ENCODE peak calls at places on chromosome 7, in nine cellular contexts. H, R, G, N, S, U, D, C and M are unnamed samples.

GRCh38 chr7:159027091-159027802 is 117.4 kb downstream of the VIPR2 start:
- DNase-seq in G (no peak), H (no peak), D (no peak), N (no peak), C (peak), R (no peak), U (no peak), S (no peak), M (no peak)

GRCh38 chr7:92685146-92686042 is 95.2 kb upstream of the FAM133B start:
- DNase-seq in D (no peak), S (no peak), R (no peak), U (no peak), H (no peak), G (no peak), N (no peak), C (no peak), M (no peak)

GRCh38 chr7:17123020-17123419 is 175.4 kb upstream of the AHR start:
- DNase-seq in N (peak), S (no peak), C (no peak), D (no peak), G (no peak), U (no peak), R (peak), H (no peak), M (no peak)

GRCh38 chr7:147245274-147245673 is 1128.7 kb downstream of the CNTNAP2 start:
- DNase-seq in H (no peak), S (peak), G (no peak), U (no peak), C (no peak), D (peak), N (peak), R (peak), M (peak)

GRCh38 chr7:28298870-28299484 is 113.3 kb upstream of the CREB5 start:
- DNase-seq in C (no peak), R (peak), H (no peak), N (peak), U (no peak), G (no peak), S (no peak), D (peak), M (no peak)

GRCh38 chr7:93575555-93576397 is 1.3 kb upstream of the CALCR start:
- DNase-seq in S (no peak), D (no peak), R (no peak), C (no peak), H (no peak), N (no peak), U (peak), G (no peak), M (no peak)

GRCh38 chr7:100583132-100584045 is 2.5 kb downstream of the LRCH4 start:
- DNase-seq in S (peak), H (no peak), G (no peak), C (no peak), R (peak), D (no peak), N (peak), U (peak), M (no peak)

GRCh38 chr7:93447509-93447908 is 127.0 kb downstream of the CALCR start:
- DNase-seq in S (no peak), G (no peak), U (no peak), R (no peak), D (no peak), C (no peak), N (no peak), H (no peak), M (no peak)

GRCh38 chr7:90879924-90880323 is 283.8 kb downstream of the CDK14 start:
- DNase-seq in G (no peak), C (no peak), U (no peak), H (no peak), D (no peak), R (no peak), N (no peak), S (no peak), M (no peak)

GRCh38 chr7:157514306-157514705 is 177.5 kb downstream of the DNAJB6 start:
- DNase-seq in R (no peak), D (no peak), N (no peak), G (no peak), S (no peak), C (peak), U (peak), H (no peak), M (no peak)

GRCh38 chr7:54394877-54395276 is 147.3 kb upstream of the VSTM2A start:
- DNase-seq in R (no peak), G (no peak), C (no peak), N (no peak), D (peak), H (no peak), S (no peak), U (no peak), M (no peak)

GRCh38 chr7:54664235-54665228 is 94.5 kb downstream of the SEC61G start:
- DNase-seq in R (peak), C (no peak), S (peak), N (peak), H (peak), G (peak), D (peak), U (peak), M (peak)

GRCh38 chr7:51226042-51226755 is 90.4 kb downstream of the COBL start:
- DNase-seq in R (no peak), C (peak), U (no peak), N (no peak), G (no peak), D (no peak), H (no peak), S (no peak), M (no peak)

GRCh38 chr7:48244902-48245301 is 73.6 kb downstream of the ABCA13 start:
- DNase-seq in G (no peak), N (peak), D (no peak), H (no peak), U (no peak), R (peak), C (no peak), S (no peak), M (no peak)

GRCh38 chr7:713488-714230 is 12.8 kb upstream of the DNAAF5 start:
- DNase-seq in R (no peak), D (no peak), S (no peak), G (no peak), N (no peak), U (peak), H (no peak), C (no peak), M (no peak)

GRCh38 chr7:92827464-92827863 is 8.9 kb downstream of the CDK6 start:
- DNase-seq in H (no peak), C (no peak), D (peak), R (no peak), G (no peak), N (no peak), S (no peak), U (no peak), M (no peak)

GRCh38 chr7:134632937-134633540 is 13.6 kb upstream of the BPGM start:
- DNase-seq in G (no peak), R (peak), H (no peak), D (peak), S (no peak), N (peak), C (no peak), U (no peak), M (no peak)

DNA sequence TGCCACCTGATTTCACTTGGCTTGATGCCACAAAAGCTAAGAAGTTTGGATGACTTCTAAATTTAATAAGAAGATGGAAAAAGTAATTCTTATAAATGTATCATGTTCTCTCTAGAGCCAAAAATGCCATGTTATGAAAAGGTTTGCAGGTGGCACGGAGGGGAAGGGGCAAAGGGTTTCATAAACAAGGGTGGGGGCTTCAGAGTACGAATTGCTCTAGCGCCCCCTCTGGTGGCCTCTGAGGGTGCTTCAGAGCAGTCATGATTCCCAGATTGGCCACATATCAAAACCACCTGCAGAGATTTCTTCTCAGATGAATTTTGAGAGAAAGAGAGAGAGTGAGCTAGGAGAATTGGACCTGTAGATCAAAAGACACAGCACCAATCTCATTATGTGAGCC is 208.6 kb upstream of the YAE1 start:
- DNase-seq in H (no peak), N (no peak), G (no peak), D (peak), C (no peak), R (no peak), U (no peak), S (no peak), M (no peak)
- TF ChIP-seq CTCF in H (peak), N (no peak), G (peak), D (peak), C (no peak), R (peak), U (no peak), S (no peak), M (no peak)

GRCh38 chr7:26179826-26180497 is 20.6 kb downstream of the HNRNPA2B1 start:
- DNase-seq in R (no peak), G (no peak), C (no peak), N (no peak), H (no peak), S (no peak), D (no peak), U (no peak), M (no peak)
- TF ChIP-seq CTCF in R (no peak), G (no peak), C (no peak), N (no peak), H (no peak), S (no peak), D (no peak), U (no peak), M (no peak)

GRCh38 chr7:128705891-128706333 is 33.2 kb upstream of the CALU start:
- DNase-seq in S (no peak), H (no peak), N (peak), R (peak), C (no peak), U (no peak), D (no peak), G (no peak), M (no peak)
- TF ChIP-seq CTCF in S (no peak), H (no peak), N (no peak), R (no peak), C (no peak), U (no peak), D (no peak), G (peak), M (no peak)

GRCh38 chr7:79736418-79736817 is 283.0 kb upstream of the MAGI2 start:
- DNase-seq in D (no peak), G (no peak), N (no peak), C (no peak), R (no peak), U (no peak), S (no peak), H (no peak), M (no peak)

GRCh38 chr7:79740076-79740475 is 286.6 kb upstream of the MAGI2 start:
- DNase-seq in R (no peak), H (no peak), S (no peak), N (no peak), G (no peak), D (no peak), C (no peak), U (no peak), M (no peak)

DNA sequence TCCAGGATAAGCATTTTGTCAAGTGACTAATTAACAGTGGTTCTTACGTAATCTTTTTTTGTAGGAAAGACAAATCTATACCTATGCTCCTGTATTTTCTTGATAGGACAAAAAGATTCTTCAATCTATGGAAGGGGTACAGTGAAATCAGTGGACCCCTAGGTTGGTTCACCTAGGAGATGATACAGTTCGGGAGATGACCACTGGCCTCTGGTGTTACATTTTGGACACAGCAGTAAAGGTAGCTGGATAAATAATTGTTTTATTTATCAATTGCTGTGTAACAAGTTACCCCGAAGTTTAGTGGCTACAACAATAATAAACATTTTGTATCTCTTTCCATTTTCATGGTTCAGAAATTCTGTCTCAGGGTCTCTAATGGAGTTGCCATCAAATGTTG is 288.2 kb upstream of the MAGI2 start:
- DNase-seq in C (no peak), G (no peak), S (no peak), U (no peak), R (peak), N (no peak), H (no peak), D (no peak), M (no peak)
- TF ChIP-seq CTCF in C (no peak), G (no peak), S (no peak), U (no peak), R (peak), N (peak), H (no peak), D (peak), M (no peak)

GRCh38 chr7:104327963-104328307 is 468 bp upstream of the LHFPL3 start:
- DNase-seq in C (no peak), S (peak), D (no peak), N (no peak), G (no peak), R (no peak), H (no peak), U (no peak), M (no peak)
- TF ChIP-seq CTCF in C (no peak), S (no peak), D (no peak), N (no peak), G (no peak), R (no peak), H (no peak), U (no peak), M (no peak)

GRCh38 chr7:127937066-127937680 is 94.1 kb downstream of the LRRC4 start:
- DNase-seq in R (no peak), G (no peak), C (no peak), N (no peak), H (no peak), D (no peak), U (no peak), S (no peak), M (no peak)

GRCh38 chr7:127941471-127941870 is 89.8 kb downstream of the LRRC4 start:
- DNase-seq in G (no peak), C (no peak), N (no peak), D (no peak), U (no peak), R (no peak), H (no peak), S (no peak), M (no peak)

GRCh38 chr7:127940365-127941160 is 90.7 kb downstream of the LRRC4 start:
- DNase-seq in D (no peak), H (no peak), U (no peak), R (no peak), S (no peak), C (no peak), N (no peak), G (no peak), M (no peak)

GRCh38 chr7:127935847-127936376 is 95.3 kb downstream of the LRRC4 start:
- DNase-seq in R (no peak), G (no peak), C (no peak), N (no peak), D (no peak), U (no peak), H (no peak), S (no peak), M (no peak)

GRCh38 chr7:127938588-127938987 is 92.6 kb downstream of the LRRC4 start:
- DNase-seq in R (peak), G (no peak), U (no peak), D (no peak), H (no peak), N (peak), S (no peak), C (no peak), M (no peak)
- TF ChIP-seq CTCF in R (peak), G (no peak), U (no peak), D (no peak), H (no peak), N (peak), S (no peak), C (no peak), M (no peak)

GRCh38 chr7:1856966-1857441 is 186.9 kb downstream of the ELFN1 start:
- DNase-seq in D (no peak), N (no peak), C (peak), U (peak), H (no peak), R (no peak), G (no peak), S (no peak), M (no peak)

GRCh38 chr7:1859266-1860035 is 189.4 kb downstream of the ELFN1 start:
- DNase-seq in C (no peak), U (peak), N (no peak), H (no peak), R (no peak), G (no peak), D (peak), S (no peak), M (no peak)

GRCh38 chr7:1856161-1856965 is 186.3 kb downstream of the ELFN1 start:
- DNase-seq in U (peak), S (peak), H (no peak), N (no peak), G (no peak), R (no peak), C (peak), D (peak), M (no peak)

GRCh38 chr7:1858435-1859265 is 188.6 kb downstream of the ELFN1 start:
- DNase-seq in N (no peak), R (no peak), H (no peak), G (no peak), S (peak), C (no peak), U (peak), D (peak), M (peak)

DNA sequence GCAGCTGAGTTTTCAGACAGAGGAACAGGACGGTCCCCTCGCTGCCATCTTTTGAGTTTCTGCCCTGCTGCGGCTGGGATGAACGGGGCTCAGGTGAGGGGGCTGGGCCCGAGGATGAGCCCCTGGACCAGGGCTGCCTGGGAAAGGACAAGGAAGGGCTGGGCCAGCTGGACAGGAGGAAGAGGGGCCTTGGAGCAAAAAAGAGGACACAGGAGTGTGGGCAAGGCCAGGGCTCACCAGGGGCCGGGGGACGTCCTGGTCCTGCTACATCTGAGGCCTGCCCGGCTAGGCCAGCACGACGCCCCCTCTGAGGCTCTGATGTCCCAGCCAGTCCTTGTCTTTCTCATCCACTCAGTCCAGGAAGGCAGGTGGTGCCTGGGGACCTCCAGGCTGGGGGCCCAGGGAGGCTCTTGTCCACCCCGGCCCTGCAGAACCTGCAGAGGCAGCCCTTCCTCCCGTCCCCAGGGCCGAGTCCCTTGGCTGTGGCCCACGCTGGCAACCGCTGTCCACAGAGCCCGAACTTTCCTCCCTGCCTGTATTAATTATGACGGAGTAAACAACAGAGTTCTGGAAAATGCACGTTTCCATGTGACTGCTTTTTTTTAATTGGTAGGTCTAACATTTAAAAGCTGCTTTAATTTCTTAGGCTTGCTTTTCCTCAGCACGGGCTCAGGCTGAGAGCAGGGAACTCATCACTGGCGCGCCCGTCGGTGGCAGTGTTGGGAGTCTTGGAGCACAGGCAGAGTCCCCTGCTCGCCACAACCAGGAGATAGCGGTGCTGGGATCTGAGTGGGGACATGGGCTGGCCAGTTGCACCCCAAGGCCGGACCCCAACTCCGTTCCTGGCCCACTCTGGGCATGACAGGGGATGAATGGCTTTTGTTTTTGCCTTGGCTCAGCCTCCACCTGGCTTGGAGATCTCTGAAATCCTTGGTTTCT is 187.7 kb downstream of the ELFN1 start:
- DNase-seq in R (no peak), S (peak), N (no peak), C (no peak), G (no peak), U (peak), H (no peak), D (peak), M (no peak)
- TF ChIP-seq CTCF in R (no peak), S (no peak), N (no peak), C (no peak), G (no peak), U (no peak), H (no peak), D (no peak), M (no peak)

GRCh38 chr7:85191383-85191782 is 4.5 kb upstream of the SEMA3D start:
- DNase-seq in N (peak), C (no peak), H (no peak), S (no peak), U (no peak), D (no peak), R (peak), G (no peak), M (no peak)
- TF ChIP-seq CTCF in N (peak), C (peak), H (peak), S (no peak), U (no peak), D (peak), R (peak), G (peak), M (peak)